ENCODE peak calls at places on chromosomes 1 and 21, in six cellular contexts. N is PC-3, K is breast epithelium, P is fibroblast of the aortic adventitia, D is GM23248, I is stomach. Q is an unnamed sample.

GRCh38 chr1:42282024-42282579 is 52.9 kb downstream of the FOXJ3 start:
- DNase-seq in K (no peak), I (no peak), P (peak; percentile 65), N (no peak), D (peak; percentile 85), Q (no peak)

GRCh38 chr1:15937706-15938168 is 38.2 kb downstream of the ZBTB17 start:
- DNase-seq in P (no peak), N (peak; percentile 18), D (peak; percentile 64), I (peak; percentile 21), K (no peak), Q (no peak)

GRCh38 chr21:46411691-46412090 is 47.0 kb upstream of the DIP2A start:
- DNase-seq in K (no peak), N (no peak), I (no peak), D (no peak), P (no peak), Q (no peak)

GRCh38 chr1:223849855-223850254 is 4.1 kb upstream of the TP53BP2 start:
- DNase-seq in N (no peak), I (no peak), K (no peak), P (no peak), D (no peak), Q (no peak)

GRCh38 chr1:194338241-194338948 is 1152.0 kb upstream of the B3GALT2 start:
- DNase-seq in P (no peak), D (no peak), N (peak; percentile 11), K (no peak), I (no peak), Q (no peak)

GRCh38 chr1:41364444-41365319 is 3.4 kb downstream of the FOXO6 start:
- DNase-seq in D (no peak), I (no peak), K (no peak), P (no peak), N (no peak), Q (no peak)

GRCh38 chr1:77126309-77126708 is 92.9 kb downstream of the PIGK start:
- DNase-seq in D (peak; percentile 86), P (peak; percentile 80), K (no peak), I (no peak), N (peak; percentile 79), Q (no peak)

GRCh38 chr1:211343607-211344334 is 17.1 kb downstream of the TRAF5 start:
- DNase-seq in I (no peak), D (peak; percentile 43), N (peak; percentile 46), P (no peak), K (no peak), Q (no peak)

GRCh38 chr1:111203681-111204210 is 3.3 kb upstream of the DENND2D start:
- DNase-seq in P (no peak), N (peak; percentile 54), D (peak; percentile 65), I (peak; percentile 89), K (peak; percentile 75), Q (peak; percentile 85)

GRCh38 chr1:41894101-41894620 is 24.6 kb downstream of the HIVEP3 start:
- DNase-seq in N (no peak), I (no peak), D (no peak), K (no peak), P (no peak), Q (no peak)

GRCh38 chr1:179251675-179252074 is 22.2 kb upstream of the ABL2 start:
- DNase-seq in N (peak; percentile 44), D (peak; percentile 60), K (no peak), I (no peak), P (peak; percentile 79), Q (no peak)

GRCh38 chr1:62784509-62785365 is 805 bp downstream of the ATG4C start:
- DNase-seq in D (peak; percentile 60), I (no peak), P (peak; percentile 40), K (no peak), N (no peak), Q (no peak)

GRCh38 chr1:17568014-17568413 is 28.5 kb downstream of the ARHGEF10L start:
- DNase-seq in N (no peak), I (no peak), D (no peak), K (no peak), P (no peak), Q (no peak)

GRCh38 chr1:107683198-107683657 is 281.8 kb downstream of the VAV3 start:
- DNase-seq in N (peak; percentile 85), I (no peak), D (peak; percentile 36), K (no peak), P (no peak), Q (no peak)

GRCh38 chr1:1527092-1527816 is 13.2 kb downstream of the TMEM240 start:
- DNase-seq in K (no peak), D (no peak), P (no peak), I (no peak), N (no peak), Q (no peak)

GRCh38 chr1:147648933-147649332 is 21.4 kb downstream of the ACP6 start:
- DNase-seq in I (no peak), K (no peak), P (no peak), D (no peak), N (no peak), Q (no peak)

GRCh38 chr1:43207229-43207853 is 35.2 kb downstream of the CFAP57 start:
- DNase-seq in I (no peak), P (no peak), D (peak; percentile 80), N (no peak), K (no peak), Q (no peak)

GRCh38 chr1:156743367-156744302 is 2.7 kb upstream of the MRPL24 start:
- DNase-seq in I (no peak), D (no peak), P (no peak), K (no peak), N (no peak), Q (peak; percentile 42)

GRCh38 chr21:15059397-15059796 is 5.4 kb downstream of the NRIP1 start:
- DNase-seq in N (no peak), P (no peak), K (no peak), I (no peak), D (no peak), Q (no peak)

GRCh38 chr1:20956272-20956671 is 169.2 kb upstream of the HP1BP3 start:
- DNase-seq in K (no peak), P (no peak), D (no peak), I (no peak), N (no peak), Q (no peak)

GRCh38 chr1:103110701-103111100 is 2.4 kb upstream of the COL11A1 start:
- DNase-seq in D (no peak), P (no peak), K (no peak), N (no peak), I (no peak), Q (no peak)

GRCh38 chr1:56912325-56912724 is 53.5 kb downstream of the C8B start:
- DNase-seq in D (no peak), I (no peak), N (no peak), P (no peak), K (no peak), Q (no peak)

GRCh38 chr1:109438798-109439297 is 12.6 kb upstream of the PSMA5 start:
- DNase-seq in I (no peak), K (no peak), N (peak; percentile 39), D (peak; percentile 95), P (peak; percentile 88), Q (no peak)

GRCh38 chr1:111221633-111222286 is 5.8 kb upstream of the CHI3L2 start:
- DNase-seq in P (peak; percentile 57), K (no peak), N (no peak), I (no peak), D (no peak), Q (no peak)

GRCh38 chr21:36127977-36128376 is 6.9 kb upstream of the CBR3 start:
- DNase-seq in N (no peak), P (no peak), K (no peak), D (no peak), I (no peak), Q (peak; percentile 3)

GRCh38 chr1:233565313-233565712 is 48.6 kb upstream of the KCNK1 start:
- DNase-seq in K (no peak), I (no peak), P (no peak), N (no peak), D (no peak), Q (no peak)
- H3K4me3 ChIP-seq in K (no peak overlapping the region), I (no peak overlapping the region), P (no peak overlapping the region), N (no peak overlapping the region), D (no peak overlapping the region), Q (no peak overlapping the region)

GRCh38 chr1:46002751-46003150 is 129.7 kb downstream of the PIK3R3 start:
- DNase-seq in I (no peak), K (no peak), N (no peak), D (no peak), P (no peak), Q (no peak)
- H3K4me3 ChIP-seq in I (no peak overlapping the region), K (no peak overlapping the region), N (no peak overlapping the region), D (no peak overlapping the region), P (no peak overlapping the region), Q (no peak overlapping the region)

GRCh38 chr1:46488343-46489168 is 1.1 kb upstream of the DMBX1 start:
- DNase-seq in P (no peak), K (no peak), I (no peak), D (peak; percentile 57), N (peak; percentile 30), Q (peak; percentile 23)

GRCh38 chr1:46491500-46492268 is 2.0 kb downstream of the DMBX1 start:
- DNase-seq in P (no peak), D (no peak), N (no peak), I (no peak), K (no peak), Q (peak; percentile 44)

GRCh38 chr1:46489169-46489637 is 433 bp upstream of the DMBX1 start:
- DNase-seq in K (no peak), I (no peak), N (peak; percentile 24), D (no peak), P (no peak), Q (peak; percentile 43)

GRCh38 chr1:46490603-46491499 is 1.2 kb downstream of the DMBX1 start:
- DNase-seq in P (no peak), I (no peak), K (no peak), D (peak; percentile 34), N (no peak), Q (peak; percentile 58)

GRCh38 chr1:46489638-46490602 is at the start of gene DMBX1:
- DNase-seq in K (no peak), N (peak; percentile 73), D (peak; percentile 58), I (peak; percentile 54), P (no peak), Q (peak; percentile 59)
- H3K4me3 ChIP-seq in K (peak within 1 kb of the TSS; percentile 46), N (peak within 1 kb of the TSS; percentile 71), D (peak within 1 kb of the TSS; percentile 41), I (peak within 1 kb of the TSS; percentile 33), P (peak within 1 kb of the TSS; percentile 25), Q (peak within 1 kb of the TSS; percentile 20)

DNA sequence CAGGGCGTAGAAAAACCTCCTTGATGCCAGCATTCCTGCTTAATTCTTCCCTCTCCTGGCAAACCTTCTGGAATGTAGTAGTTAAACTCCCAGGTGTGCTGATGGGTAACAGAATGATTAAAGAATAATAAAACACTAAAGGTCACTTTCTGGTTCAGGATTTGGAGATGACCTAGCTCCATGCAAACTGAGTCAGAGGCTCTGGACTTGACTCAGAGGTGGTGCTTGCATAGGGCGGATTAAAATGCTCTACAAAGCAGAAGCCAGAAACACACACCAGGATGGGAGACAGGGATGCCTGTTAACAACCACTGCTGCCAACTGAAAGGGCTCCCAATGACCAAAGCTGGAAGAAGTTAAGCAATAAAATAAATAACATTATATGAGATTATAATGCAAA is 41.5 kb downstream of the KRTAP19-8 start:
- DNase-seq in P (no peak), D (no peak), N (no peak), K (no peak), I (no peak), Q (no peak)
- H3K4me3 ChIP-seq in P (no peak overlapping the region), D (no peak overlapping the region), N (no peak overlapping the region), K (no peak overlapping the region), I (no peak overlapping the region), Q (no peak overlapping the region)

GRCh38 chr21:29301703-29302102 is 3.0 kb downstream of the BACH1 start:
- DNase-seq in D (peak; percentile 23), I (no peak), P (no peak), K (no peak), N (no peak), Q (no peak)
- H3K4me3 ChIP-seq in D (peak overlapping the region; percentile 82), I (no peak overlapping the region), P (peak overlapping the region; percentile 91), K (no peak overlapping the region), N (peak overlapping the region; percentile 85), Q (peak overlapping the region; percentile 68)

GRCh38 chr1:193311226-193311948 is 125.0 kb upstream of the B3GALT2 start:
- DNase-seq in D (no peak), P (no peak), N (no peak), K (no peak), I (no peak), Q (no peak)
- H3K4me3 ChIP-seq in D (no peak overlapping the region), P (no peak overlapping the region), N (no peak overlapping the region), K (no peak overlapping the region), I (no peak overlapping the region), Q (no peak overlapping the region)